ENCODE peak calls at places on chromosomes 7 and 10, in eight cellular contexts. N is fibroblast of lung, B is PC-9, X is foreskin keratinocyte, R is lower lobe of right lung, U is neural progenitor cell, V is A549, A is left ventricle myocardium inferior. C is an unnamed sample.
A peak's percentile ranks its signal among the peaks of the same experiment; 100 is the strongest.

GRCh38 chr7:88262562-88262961 is 42.7 kb upstream of the SRI start:
- DNase-seq in N (no peak), B (no peak), X (no peak), R (no peak), U (no peak), V (no peak), A (no peak), C (no peak)

GRCh38 chr7:44603208-44603607 is 3.2 kb upstream of the OGDH start:
- DNase-seq in N (no peak), B (no peak), X (no peak), R (no peak), U (no peak), V (no peak), A (no peak), C (no peak)

GRCh38 chr7:2018786-2019692 is 213.7 kb downstream of the MAD1L1 start:
- DNase-seq in N (peak; percentile 80), B (peak; percentile 45), X (peak; percentile 38), R (peak; percentile 72), U (no peak), V (no peak), A (peak; percentile 40), C (peak; percentile 30)

GRCh38 chr10:124740374-124741280 is 3.6 kb downstream of the FAM53B start:
- DNase-seq in N (peak; percentile 44), B (no peak), X (peak; percentile 77), R (peak; percentile 77), U (peak; percentile 84), V (no peak), A (peak; percentile 72), C (peak; percentile 71)

GRCh38 chr10:115932099-115932498 is 340.9 kb downstream of the GFRA1 start:
- DNase-seq in N (no peak), B (no peak), X (no peak), R (no peak), U (no peak), V (no peak), A (no peak), C (no peak)

GRCh38 chr7:42207420-42207819 is 29.6 kb downstream of the GLI3 start:
- DNase-seq in N (no peak), B (no peak), X (no peak), R (no peak), U (no peak), V (no peak), A (no peak), C (no peak)

GRCh38 chr10:78974409-78975317 is 94.1 kb upstream of the ZMIZ1 start:
- DNase-seq in N (peak; percentile 94), B (peak; percentile 59), X (peak; percentile 73), R (peak; percentile 70), U (peak; percentile 62), V (peak; percentile 82), A (peak; percentile 39), C (peak; percentile 55)

GRCh38 chr10:91163709-91164474 is 56.6 kb upstream of the PCGF5 start:
- DNase-seq in N (peak; percentile 80), B (peak; percentile 53), X (peak; percentile 55), R (peak; percentile 73), U (peak; percentile 34), V (peak; percentile 76), A (peak; percentile 41), C (peak; percentile 70)

GRCh38 chr10:70561051-70561450 is 41.5 kb downstream of the PRF1 start:
- DNase-seq in N (no peak), B (no peak), X (no peak), R (peak; percentile 67), U (no peak), V (no peak), A (peak; percentile 51), C (peak; percentile 14)

GRCh38 chr7:44522315-44522714 is 18.8 kb downstream of the NPC1L1 start:
- DNase-seq in N (no peak), B (no peak), X (no peak), R (no peak), U (no peak), V (no peak), A (no peak), C (no peak)

GRCh38 chr7:2044883-2045471 is 187.8 kb downstream of the MAD1L1 start:
- DNase-seq in N (no peak), B (no peak), X (no peak), R (peak; percentile 38), U (no peak), V (no peak), A (peak; percentile 5), C (no peak)

GRCh38 chr10:18618995-18619394 is 32.4 kb downstream of the NSUN6 start:
- DNase-seq in N (peak; percentile 68), B (no peak), X (no peak), R (no peak), U (no peak), V (no peak), A (no peak), C (peak; percentile 74)

GRCh38 chr7:80831996-80832395 is 86.9 kb downstream of the SEMA3C start:
- DNase-seq in N (peak; percentile 51), B (no peak), X (no peak), R (no peak), U (no peak), V (no peak), A (no peak), C (no peak)

GRCh38 chr10:43263551-43264323 is 3.1 kb downstream of the RASGEF1A start:
- DNase-seq in N (no peak), B (peak; percentile 29), X (no peak), R (peak; percentile 45), U (peak; percentile 42), V (peak; percentile 68), A (no peak), C (no peak)

GRCh38 chr7:103857435-103857834 is 132.0 kb downstream of the RELN start:
- DNase-seq in N (no peak), B (no peak), X (no peak), R (no peak), U (no peak), V (no peak), A (no peak), C (no peak)

GRCh38 chr10:34156781-34157425 is 658.2 kb downstream of the PARD3 start:
- DNase-seq in N (peak; percentile 54), B (no peak), X (peak; percentile 81), R (no peak), U (no peak), V (peak; percentile 11), A (no peak), C (no peak)
- TF ChIP-seq CTCF in N (peak; percentile 31), B (no peak), X (peak; percentile 37), R (no peak), U (no peak), V (no peak), A (peak; percentile 31), C (no peak)

GRCh38 chr10:103798511-103798910 is 56.9 kb downstream of the SH3PXD2A start:
- DNase-seq in N (no peak), B (no peak), X (no peak), R (no peak), U (no peak), V (no peak), A (peak; percentile 1), C (no peak)

GRCh38 chr10:103797857-103798256 is 57.5 kb downstream of the SH3PXD2A start:
- DNase-seq in N (no peak), B (no peak), X (no peak), R (no peak), U (no peak), V (no peak), A (peak; percentile 7), C (peak; percentile 51)

GRCh38 chr10:103800789-103801540 is 54.4 kb downstream of the SH3PXD2A start:
- DNase-seq in N (no peak), B (peak; percentile 45), X (peak; percentile 93), R (no peak), U (no peak), V (no peak), A (no peak), C (no peak)

GRCh38 chr10:103800110-103800509 is 55.3 kb downstream of the SH3PXD2A start:
- DNase-seq in N (no peak), B (no peak), X (no peak), R (no peak), U (no peak), V (no peak), A (no peak), C (no peak)

GRCh38 chr10:103799341-103799740 is 56.0 kb downstream of the SH3PXD2A start:
- DNase-seq in N (no peak), B (no peak), X (peak; percentile 70), R (no peak), U (no peak), V (no peak), A (no peak), C (no peak)
- H3K27ac ChIP-seq in N (no peak overlapping the region), B (no peak overlapping the region), X (no peak overlapping the region), R (no peak overlapping the region), U (no peak overlapping the region), V (no peak overlapping the region), A (no peak overlapping the region), C (no peak overlapping the region)

DNA sequence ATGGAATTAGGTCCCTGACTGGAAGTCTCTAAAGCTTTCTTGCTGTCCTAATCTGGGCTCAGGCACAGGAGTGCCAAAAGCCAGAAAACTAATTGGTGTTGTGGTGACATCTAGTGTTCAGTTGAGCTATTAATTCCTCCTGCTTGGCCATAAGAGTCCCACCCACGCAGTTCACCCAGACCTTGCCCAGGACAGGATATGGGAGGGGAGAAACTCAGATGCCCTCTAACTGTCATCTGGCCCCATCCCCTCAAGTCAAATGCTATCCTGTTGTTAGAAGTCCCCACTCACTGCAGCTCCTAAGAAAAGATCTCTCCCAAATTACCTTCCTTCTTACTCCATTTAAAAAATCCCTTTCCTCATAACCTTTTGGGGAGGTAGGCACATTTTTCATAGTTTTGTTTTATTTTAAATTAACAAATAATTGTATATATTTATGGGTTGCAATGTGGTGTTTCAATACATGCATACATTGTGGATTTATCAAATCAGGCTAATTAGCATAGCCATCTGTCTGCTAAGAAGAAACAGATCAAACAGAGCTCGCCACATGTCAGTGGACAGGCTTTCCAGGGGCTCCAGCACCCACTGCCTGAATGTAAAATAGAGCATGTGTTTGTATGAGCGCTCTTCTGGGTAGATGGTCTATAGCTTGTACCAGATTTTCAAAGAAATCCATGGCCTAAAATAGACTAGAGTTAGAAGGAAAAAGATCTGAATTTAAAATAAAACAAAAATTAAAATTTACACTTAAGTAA is 84.0 kb downstream of the GSAP start:
- DNase-seq in N (peak; percentile 85), B (peak; percentile 59), X (peak; percentile 69), R (peak; percentile 66), U (peak; percentile 84), V (peak; percentile 74), A (peak; percentile 31), C (peak; percentile 70)
- H3K4me1 ChIP-seq in N (peaks cover 15% of the 10 kb centered on the region), B (peaks cover 28% of the 10 kb centered on the region), X (peaks cover 17% of the 10 kb centered on the region), R (peaks cover 52% of the 10 kb centered on the region), U (no peaks in the 10 kb centered on the region), V (peaks cover 11% of the 10 kb centered on the region), A (peaks cover 55% of the 10 kb centered on the region), C (no peaks in the 10 kb centered on the region)

GRCh38 chr7:34217972-34218371 is 312.6 kb downstream of the BMPER start:
- DNase-seq in N (no peak), B (no peak), X (no peak), R (no peak), U (no peak), V (no peak), A (no peak), C (no peak)

GRCh38 chr7:34222316-34222715 is 317.0 kb downstream of the BMPER start:
- DNase-seq in N (no peak), B (no peak), X (no peak), R (no peak), U (no peak), V (no peak), A (no peak), C (no peak)

GRCh38 chr7:34222722-34223121 is 317.4 kb downstream of the BMPER start:
- DNase-seq in N (no peak), B (no peak), X (no peak), R (no peak), U (no peak), V (no peak), A (no peak), C (no peak)

GRCh38 chr7:34219153-34219552 is 313.8 kb downstream of the BMPER start:
- DNase-seq in N (no peak), B (no peak), X (no peak), R (no peak), U (peak; percentile 51), V (no peak), A (no peak), C (no peak)

GRCh38 chr7:34220501-34220900 is 315.2 kb downstream of the BMPER start:
- DNase-seq in N (no peak), B (no peak), X (no peak), R (no peak), U (no peak), V (no peak), A (no peak), C (no peak)
- TF ChIP-seq CTCF in N (no peak), B (no peak), X (no peak), R (no peak), U (no peak), V (no peak), A (no peak), C (no peak)

C was measured in right lobe of liver.